ENCODE peak calls at places on chromosomes 11 and 22, in seven cellular contexts. Y is posterior cingulate gyrus; A is naive thymus-derived CD8-positive, alpha-beta T cell; C is transverse colon; L is spleen; I is central memory CD4-positive, alpha-beta T cell; U is A549. V is an unnamed sample.

GRCh38 chr22:36292823-36293530 is 40.0 kb downstream of the APOL1 start:
- DNase-seq in C (no peak), I (no peak), Y (peak), L (peak), U (no peak), A (no peak), V (no peak)

GRCh38 chr22:35824256-35824655 is 106.6 kb downstream of the APOL5 start:
- DNase-seq in L (no peak), A (no peak), C (no peak), Y (no peak), I (no peak), U (no peak), V (no peak)

GRCh38 chr11:11657101-11657935 is 35.5 kb upstream of the GALNT18 start:
- DNase-seq in C (no peak), A (no peak), Y (no peak), I (no peak), L (no peak), U (no peak), V (no peak)

GRCh38 chr11:131408011-131408640 is 37.7 kb downstream of the NTM start:
- DNase-seq in L (no peak), I (no peak), U (peak), C (no peak), Y (no peak), A (no peak), V (no peak)

GRCh38 chr11:23725752-23726151 is 771.1 kb upstream of the LUZP2 start:
- DNase-seq in C (no peak), I (no peak), A (no peak), L (no peak), Y (no peak), U (no peak), V (no peak)

GRCh38 chr11:43866520-43866919 is 14.1 kb upstream of the ALKBH3 start:
- DNase-seq in I (no peak), Y (no peak), C (no peak), A (no peak), U (no peak), L (no peak), V (no peak)

GRCh38 chr11:118263694-118264567 is at the start of gene MPZL2:
- DNase-seq in U (no peak), C (peak), L (peak), Y (no peak), A (peak), I (no peak), V (no peak)

GRCh38 chr11:134535029-134536025 is 123.3 kb upstream of the B3GAT1 start:
- DNase-seq in U (no peak), Y (no peak), I (no peak), A (no peak), C (no peak), L (no peak), V (no peak)

GRCh38 chr22:37186228-37186996 is 1.6 kb downstream of the C1QTNF6 start:
- DNase-seq in I (peak), Y (peak), A (peak), U (peak), L (peak), C (no peak), V (no peak)

GRCh38 chr11:72821920-72822799 is 7.9 kb downstream of the ATG16L2 start:
- DNase-seq in C (peak), Y (peak), L (peak), U (peak), I (peak), A (peak), V (peak)

GRCh38 chr11:76803811-76804600 is 20.9 kb downstream of the TSKU start:
- DNase-seq in U (peak), Y (no peak), C (no peak), A (peak), I (peak), L (peak), V (no peak)

GRCh38 chr22:39524089-39524752 is 3.9 kb downstream of the ATF4 start:
- DNase-seq in I (no peak), L (no peak), C (no peak), A (no peak), Y (peak), U (no peak), V (no peak)

GRCh38 chr11:72263363-72263762 is 19.4 kb upstream of the PHOX2A start:
- DNase-seq in U (peak), Y (no peak), C (no peak), L (no peak), A (no peak), I (no peak), V (no peak)

GRCh38 chr11:63814383-63814736 is 1.1 kb downstream of the SPINDOC start:
- DNase-seq in Y (no peak), U (no peak), C (no peak), L (no peak), A (no peak), I (no peak), V (no peak)

GRCh38 chr11:109619498-109619897 is 197.5 kb downstream of the C11orf87 start:
- DNase-seq in I (no peak), C (no peak), Y (no peak), L (no peak), A (no peak), U (no peak), V (no peak)

GRCh38 chr11:47955356-47955755 is 25.0 kb upstream of the PTPRJ start:
- DNase-seq in I (no peak), U (no peak), L (no peak), Y (no peak), C (no peak), A (no peak), V (no peak)

GRCh38 chr11:93548679-93549319 is 5.6 kb upstream of the SMCO4 start:
- DNase-seq in Y (no peak), L (no peak), I (no peak), C (no peak), A (no peak), U (no peak), V (no peak)

GRCh38 chr22:17586831-17587440 is 23.6 kb downstream of the SLC25A18 start:
- DNase-seq in A (no peak), Y (no peak), U (no peak), L (peak), C (no peak), I (no peak), V (no peak)

GRCh38 chr11:65280646-65281045 is 18.9 kb downstream of the POLA2 start:
- DNase-seq in L (no peak), C (no peak), A (no peak), U (no peak), Y (no peak), I (no peak), V (no peak)

V was measured in DMS 273 treated with DMSO at 0.1 percent for 48 hours.